ENCODE peak calls at places on chromosomes 5 and 9, in seven cellular contexts. One of them, this sample, is unnamed.
A peak's percentile ranks its signal among the peaks of the same experiment; 100 is the strongest.

GRCh38 chr5:141734501-141735231 is 52.6 kb upstream of the ARAP3 start:
- DNase-seq in dorsolateral prefrontal cortex: no peak
- DNase-seq in CD8-positive, alpha-beta T cell: peak; percentile 32
- DNase-seq in mucosa of gallbladder: peak; percentile 67
- DNase-seq in LoVo: peak; percentile 74
- DNase-seq in GM10248: peak; percentile 53
- DNase-seq in progenitor cell of endocrine pancreas: peak; percentile 67
- DNase-seq in this sample: peak; percentile 62

GRCh38 chr9:114235113-114235589 is 79.8 kb downstream of the COL27A1 start:
- DNase-seq in mucosa of gallbladder: no peak
- DNase-seq in CD8-positive, alpha-beta T cell: no peak
- DNase-seq in GM10248: no peak
- DNase-seq in LoVo: no peak
- DNase-seq in progenitor cell of endocrine pancreas: no peak
- DNase-seq in dorsolateral prefrontal cortex: no peak
- DNase-seq in this sample: no peak

GRCh38 chr9:88184986-88185385 is 46.7 kb upstream of the SPATA31C2 start:
- DNase-seq in mucosa of gallbladder: no peak
- DNase-seq in progenitor cell of endocrine pancreas: no peak
- DNase-seq in GM10248: no peak
- DNase-seq in dorsolateral prefrontal cortex: no peak
- DNase-seq in CD8-positive, alpha-beta T cell: no peak
- DNase-seq in LoVo: no peak
- DNase-seq in this sample: no peak

GRCh38 chr9:133806623-133807010 is 68.5 kb upstream of the SARDH start:
- DNase-seq in CD8-positive, alpha-beta T cell: no peak
- DNase-seq in LoVo: no peak
- DNase-seq in dorsolateral prefrontal cortex: no peak
- DNase-seq in mucosa of gallbladder: no peak
- DNase-seq in GM10248: no peak
- DNase-seq in progenitor cell of endocrine pancreas: no peak
- DNase-seq in this sample: no peak

GRCh38 chr9:81237565-81238231 is 451.6 kb downstream of the TLE1 start:
- DNase-seq in LoVo: no peak
- DNase-seq in progenitor cell of endocrine pancreas: no peak
- DNase-seq in CD8-positive, alpha-beta T cell: no peak
- DNase-seq in dorsolateral prefrontal cortex: no peak
- DNase-seq in GM10248: no peak
- DNase-seq in mucosa of gallbladder: no peak
- DNase-seq in this sample: no peak

GRCh38 chr9:135516132-135516860 is 4.9 kb upstream of the LCN1 start:
- DNase-seq in GM10248: no peak
- DNase-seq in CD8-positive, alpha-beta T cell: no peak
- DNase-seq in mucosa of gallbladder: no peak
- DNase-seq in dorsolateral prefrontal cortex: peak; percentile 9
- DNase-seq in LoVo: no peak
- DNase-seq in progenitor cell of endocrine pancreas: no peak
- DNase-seq in this sample: no peak

GRCh38 chr5:142886956-142887355 is 116.8 kb downstream of the ARHGAP26 start:
- DNase-seq in mucosa of gallbladder: no peak
- DNase-seq in LoVo: no peak
- DNase-seq in progenitor cell of endocrine pancreas: no peak
- DNase-seq in dorsolateral prefrontal cortex: no peak
- DNase-seq in CD8-positive, alpha-beta T cell: no peak
- DNase-seq in GM10248: no peak
- DNase-seq in this sample: no peak

GRCh38 chr5:35188041-35188457 is 42.2 kb downstream of the PRLR start:
- DNase-seq in GM10248: no peak
- DNase-seq in CD8-positive, alpha-beta T cell: no peak
- DNase-seq in dorsolateral prefrontal cortex: no peak
- DNase-seq in LoVo: no peak
- DNase-seq in progenitor cell of endocrine pancreas: no peak
- DNase-seq in mucosa of gallbladder: no peak
- DNase-seq in this sample: no peak

GRCh38 chr9:100598641-100599145 is 20.8 kb downstream of the CAVIN4 start:
- DNase-seq in dorsolateral prefrontal cortex: peak; percentile 88
- DNase-seq in GM10248: peak; percentile 74
- DNase-seq in progenitor cell of endocrine pancreas: peak; percentile 91
- DNase-seq in LoVo: peak; percentile 89
- DNase-seq in mucosa of gallbladder: peak; percentile 84
- DNase-seq in CD8-positive, alpha-beta T cell: peak; percentile 77
- DNase-seq in this sample: peak; percentile 71

GRCh38 chr9:134468358-134468757 is 142.1 kb downstream of the RXRA start:
- DNase-seq in LoVo: no peak
- DNase-seq in CD8-positive, alpha-beta T cell: no peak
- DNase-seq in dorsolateral prefrontal cortex: no peak
- DNase-seq in progenitor cell of endocrine pancreas: no peak
- DNase-seq in GM10248: no peak
- DNase-seq in mucosa of gallbladder: no peak
- DNase-seq in this sample: no peak

GRCh38 chr5:143426437-143426991 is 23.0 kb upstream of the NR3C1 start:
- DNase-seq in mucosa of gallbladder: no peak
- DNase-seq in LoVo: no peak
- DNase-seq in CD8-positive, alpha-beta T cell: no peak
- DNase-seq in GM10248: no peak
- DNase-seq in dorsolateral prefrontal cortex: no peak
- DNase-seq in progenitor cell of endocrine pancreas: no peak
- DNase-seq in this sample: no peak

GRCh38 chr9:128372188-128372641 is 1.0 kb downstream of the URM1 start:
- DNase-seq in mucosa of gallbladder: no peak
- DNase-seq in CD8-positive, alpha-beta T cell: no peak
- DNase-seq in dorsolateral prefrontal cortex: peak; percentile 74
- DNase-seq in GM10248: no peak
- DNase-seq in progenitor cell of endocrine pancreas: no peak
- DNase-seq in LoVo: peak; percentile 9
- DNase-seq in this sample: no peak

GRCh38 chr9:16417101-16417500 is 453.4 kb downstream of the BNC2 start:
- DNase-seq in GM10248: no peak
- DNase-seq in progenitor cell of endocrine pancreas: no peak
- DNase-seq in dorsolateral prefrontal cortex: no peak
- DNase-seq in mucosa of gallbladder: no peak
- DNase-seq in LoVo: no peak
- DNase-seq in CD8-positive, alpha-beta T cell: no peak
- DNase-seq in this sample: peak; percentile 14

GRCh38 chr9:79652598-79652997 is 80.8 kb downstream of the TLE4 start:
- DNase-seq in dorsolateral prefrontal cortex: no peak
- DNase-seq in GM10248: no peak
- DNase-seq in progenitor cell of endocrine pancreas: no peak
- DNase-seq in mucosa of gallbladder: no peak
- DNase-seq in CD8-positive, alpha-beta T cell: no peak
- DNase-seq in LoVo: no peak
- DNase-seq in this sample: no peak

GRCh38 chr9:133604214-133604613 is 5.0 kb downstream of the FAM163B start:
- DNase-seq in mucosa of gallbladder: no peak
- DNase-seq in CD8-positive, alpha-beta T cell: peak; percentile 51
- DNase-seq in GM10248: no peak
- DNase-seq in dorsolateral prefrontal cortex: no peak
- DNase-seq in progenitor cell of endocrine pancreas: no peak
- DNase-seq in LoVo: no peak
- DNase-seq in this sample: no peak

GRCh38 chr5:126449751-126450271 is 26.6 kb downstream of the GRAMD2B start:
- DNase-seq in dorsolateral prefrontal cortex: no peak
- DNase-seq in progenitor cell of endocrine pancreas: no peak
- DNase-seq in CD8-positive, alpha-beta T cell: peak; percentile 52
- DNase-seq in LoVo: peak; percentile 63
- DNase-seq in mucosa of gallbladder: no peak
- DNase-seq in GM10248: peak; percentile 37
- DNase-seq in this sample: no peak

GRCh38 chr5:13740471-13740870 is 204.0 kb downstream of the DNAH5 start:
- DNase-seq in progenitor cell of endocrine pancreas: no peak
- DNase-seq in LoVo: no peak
- DNase-seq in CD8-positive, alpha-beta T cell: no peak
- DNase-seq in GM10248: no peak
- DNase-seq in mucosa of gallbladder: no peak
- DNase-seq in dorsolateral prefrontal cortex: no peak
- DNase-seq in this sample: no peak

GRCh38 chr5:1130218-1130946 is 18.5 kb upstream of the SLC12A7 start:
- DNase-seq in GM10248: no peak
- DNase-seq in dorsolateral prefrontal cortex: no peak
- DNase-seq in mucosa of gallbladder: peak; percentile 82
- DNase-seq in LoVo: no peak
- DNase-seq in progenitor cell of endocrine pancreas: peak; percentile 51
- DNase-seq in CD8-positive, alpha-beta T cell: no peak
- DNase-seq in this sample: no peak

GRCh38 chr5:76175821-76176403 is 92.7 kb downstream of the SV2C start:
- DNase-seq in progenitor cell of endocrine pancreas: no peak
- DNase-seq in dorsolateral prefrontal cortex: no peak
- DNase-seq in CD8-positive, alpha-beta T cell: no peak
- DNase-seq in GM10248: peak; percentile 60
- DNase-seq in LoVo: no peak
- DNase-seq in mucosa of gallbladder: no peak
- DNase-seq in this sample: no peak

GRCh38 chr5:150138551-150139265 is 16.9 kb downstream of the PDGFRB start:
- DNase-seq in dorsolateral prefrontal cortex: peak; percentile 66
- DNase-seq in GM10248: no peak
- DNase-seq in progenitor cell of endocrine pancreas: peak; percentile 46
- DNase-seq in mucosa of gallbladder: peak; percentile 61
- DNase-seq in CD8-positive, alpha-beta T cell: no peak
- DNase-seq in LoVo: no peak
- DNase-seq in this sample: peak; percentile 50

GRCh38 chr9:116800885-116801284 is 113.8 kb downstream of the TRIM32 start:
- DNase-seq in mucosa of gallbladder: no peak
- DNase-seq in dorsolateral prefrontal cortex: peak; percentile 47
- DNase-seq in CD8-positive, alpha-beta T cell: no peak
- DNase-seq in progenitor cell of endocrine pancreas: no peak
- DNase-seq in GM10248: peak; percentile 27
- DNase-seq in LoVo: no peak
- DNase-seq in this sample: no peak

GRCh38 chr9:123468541-123468940 is 112.5 kb downstream of the CRB2 start:
- DNase-seq in CD8-positive, alpha-beta T cell: no peak
- DNase-seq in GM10248: no peak
- DNase-seq in mucosa of gallbladder: no peak
- DNase-seq in LoVo: no peak
- DNase-seq in dorsolateral prefrontal cortex: no peak
- DNase-seq in progenitor cell of endocrine pancreas: no peak
- DNase-seq in this sample: no peak

GRCh38 chr5:176994460-176995121 is 12.0 kb downstream of the UIMC1 start:
- DNase-seq in LoVo: no peak
- DNase-seq in GM10248: peak; percentile 30
- DNase-seq in mucosa of gallbladder: no peak
- DNase-seq in dorsolateral prefrontal cortex: no peak
- DNase-seq in progenitor cell of endocrine pancreas: no peak
- DNase-seq in CD8-positive, alpha-beta T cell: no peak
- DNase-seq in this sample: no peak

GRCh38 chr5:81093536-81094196 is 133.5 kb downstream of the RASGRF2 start:
- DNase-seq in progenitor cell of endocrine pancreas: no peak
- DNase-seq in GM10248: no peak
- DNase-seq in dorsolateral prefrontal cortex: no peak
- DNase-seq in CD8-positive, alpha-beta T cell: no peak
- DNase-seq in mucosa of gallbladder: no peak
- DNase-seq in LoVo: no peak
- DNase-seq in this sample: no peak

GRCh38 chr9:127067603-127068220 is 54.7 kb downstream of the ANGPTL2 start:
- DNase-seq in GM10248: no peak
- DNase-seq in progenitor cell of endocrine pancreas: no peak
- DNase-seq in dorsolateral prefrontal cortex: no peak
- DNase-seq in mucosa of gallbladder: no peak
- DNase-seq in LoVo: peak; percentile 14
- DNase-seq in CD8-positive, alpha-beta T cell: no peak
- DNase-seq in this sample: no peak

GRCh38 chr9:129567842-129568559 is 52.9 kb downstream of the C9orf50 start:
- DNase-seq in GM10248: no peak
- DNase-seq in CD8-positive, alpha-beta T cell: no peak
- DNase-seq in mucosa of gallbladder: peak; percentile 69
- DNase-seq in dorsolateral prefrontal cortex: peak; percentile 63
- DNase-seq in LoVo: no peak
- DNase-seq in progenitor cell of endocrine pancreas: peak; percentile 24
- DNase-seq in this sample: peak; percentile 81

GRCh38 chr5:28165116-28165515 is 1126.7 kb upstream of the CDH9 start:
- DNase-seq in LoVo: no peak
- DNase-seq in GM10248: no peak
- DNase-seq in dorsolateral prefrontal cortex: no peak
- DNase-seq in progenitor cell of endocrine pancreas: no peak
- DNase-seq in CD8-positive, alpha-beta T cell: no peak
- DNase-seq in mucosa of gallbladder: no peak
- DNase-seq in this sample: no peak

GRCh38 chr5:1172670-1173404 is 28.6 kb upstream of the SLC6A19 start:
- DNase-seq in LoVo: no peak
- DNase-seq in CD8-positive, alpha-beta T cell: peak; percentile 25
- DNase-seq in mucosa of gallbladder: no peak
- DNase-seq in GM10248: no peak
- DNase-seq in dorsolateral prefrontal cortex: no peak
- DNase-seq in progenitor cell of endocrine pancreas: no peak
- DNase-seq in this sample: no peak

GRCh38 chr5:10507575-10508024 is 56.3 kb upstream of the ANKRD33B start:
- DNase-seq in dorsolateral prefrontal cortex: no peak
- DNase-seq in GM10248: no peak
- DNase-seq in mucosa of gallbladder: no peak
- DNase-seq in progenitor cell of endocrine pancreas: no peak
- DNase-seq in LoVo: peak; percentile 46
- DNase-seq in CD8-positive, alpha-beta T cell: no peak
- DNase-seq in this sample: peak; percentile 44

GRCh38 chr5:2752875-2753435 is 1.5 kb upstream of the IRX2 start:
- DNase-seq in LoVo: no peak
- DNase-seq in dorsolateral prefrontal cortex: no peak
- DNase-seq in mucosa of gallbladder: no peak
- DNase-seq in progenitor cell of endocrine pancreas: no peak
- DNase-seq in GM10248: no peak
- DNase-seq in CD8-positive, alpha-beta T cell: no peak
- DNase-seq in this sample: no peak

This sample was measured in NCI-H460.